ENCODE peak calls at places on chromosomes 2 and 18, in four cellular contexts. X, C, S and M are unnamed samples.

GRCh38 chr2:206392118-206392517 is 51.2 kb upstream of the ADAM23 start:
- DNase-seq in X (peak), S (peak), C (peak), M (no peak)

GRCh38 chr2:113357071-113357470 is 78.3 kb upstream of the PAX8 start:
- DNase-seq in S (no peak), X (no peak), C (no peak), M (no peak)

GRCh38 chr2:69067026-69067630 is 54.1 kb downstream of the ANTXR1 start:
- DNase-seq in C (no peak), S (no peak), X (no peak), M (no peak)

GRCh38 chr2:105387225-105387624 is 11.6 kb downstream of the FHL2 start:
- DNase-seq in X (no peak), S (no peak), C (no peak), M (no peak)

GRCh38 chr18:59663096-59663495 is 34.1 kb downstream of the CCBE1 start:
- DNase-seq in S (no peak), C (no peak), X (no peak), M (no peak)

GRCh38 chr2:204545861-204546773 is 842 bp downstream of the PARD3B start:
- DNase-seq in X (no peak), S (peak), C (peak), M (no peak)

GRCh38 chr2:195898505-195898904 is 170.1 kb downstream of the DNAH7 start:
- DNase-seq in X (peak), S (no peak), C (no peak), M (peak)

GRCh38 chr2:203510256-203510940 is 24.7 kb downstream of the RAPH1 start:
- DNase-seq in C (no peak), S (no peak), X (no peak), M (no peak)

GRCh38 chr2:118565301-118565700 is 282.1 kb downstream of the EN1 start:
- DNase-seq in S (no peak), C (no peak), X (no peak), M (no peak)

GRCh38 chr2:104804148-104804890 is 49.6 kb upstream of the POU3F3 start:
- DNase-seq in X (no peak), C (no peak), S (no peak), M (no peak)

GRCh38 chr2:238082858-238083257 is 17.3 kb upstream of the ESPNL start:
- DNase-seq in X (no peak), C (no peak), S (no peak), M (no peak)

GRCh38 chr2:226211439-226211838 is 588.2 kb downstream of the IRS1 start:
- DNase-seq in S (peak), X (no peak), C (no peak), M (no peak)

GRCh38 chr2:230877737-230878598 is 13.2 kb downstream of the ITM2C start:
- DNase-seq in S (no peak), C (peak), X (no peak), M (no peak)

GRCh38 chr2:190334479-190335224 is 8.7 kb upstream of the INPP1 start:
- DNase-seq in X (no peak), S (peak), C (no peak), M (peak)

GRCh38 chr2:188902906-188903305 is 71.3 kb upstream of the COL3A1 start:
- DNase-seq in C (no peak), S (no peak), X (no peak), M (no peak)

GRCh38 chr2:231795525-231796327 is 9.5 kb downstream of the COPS7B start:
- DNase-seq in C (no peak), X (peak), S (peak), M (peak)

GRCh38 chr2:134225841-134226240 is 28.0 kb upstream of the MGAT5 start:
- DNase-seq in S (no peak), X (no peak), C (no peak), M (no peak)